ENCODE peak calls at places on chromosomes 5 and 9, in four cellular contexts. C, D, M and S are unnamed samples.

GRCh38 chr5:4295663-4296339 is 700.2 kb downstream of the IRX1 start:
- DNase-seq in C (no peak), D (no peak), M (no peak), S (no peak)

GRCh38 chr9:121463026-121463827 is 36.4 kb downstream of the GGTA1 start:
- DNase-seq in C (no peak), D (peak), M (no peak), S (peak)

GRCh38 chr9:93288891-93289883 is 105.2 kb downstream of the WNK2 start:
- DNase-seq in C (no peak), D (no peak), M (no peak), S (peak)

GRCh38 chr9:122360891-122361290 is 9.9 kb upstream of the PTGS1 start:
- DNase-seq in C (no peak), D (no peak), M (no peak), S (no peak)

GRCh38 chr5:148569948-148570347 is 84.4 kb downstream of the HTR4 start:
- DNase-seq in C (no peak), D (no peak), M (no peak), S (no peak)

GRCh38 chr9:15349892-15350761 is 43.1 kb upstream of the TTC39B start:
- DNase-seq in C (peak), D (peak), M (no peak), S (no peak)

GRCh38 chr5:147303976-147304375 is 69.2 kb downstream of the STK32A start:
- DNase-seq in C (no peak), D (no peak), M (no peak), S (no peak)

GRCh38 chr9:9174358-9174757 is 1374.8 kb upstream of the DMAC1 start:
- DNase-seq in C (no peak), D (no peak), M (no peak), S (no peak)

GRCh38 chr9:130943780-130944179 is 4.7 kb upstream of the FIBCD1 start:
- DNase-seq in C (no peak), D (no peak), M (no peak), S (no peak)

GRCh38 chr5:3595102-3595961 is at the start of gene IRX1:
- DNase-seq in C (no peak), D (no peak), M (no peak), S (no peak)

GRCh38 chr5:178207917-178208280 is 3.6 kb downstream of the HNRNPAB start:
- DNase-seq in C (no peak), D (no peak), M (no peak), S (no peak)

GRCh38 chr9:16888594-16888993 is 18.1 kb upstream of the BNC2 start:
- DNase-seq in C (no peak), D (no peak), M (no peak), S (no peak)

GRCh38 chr5:150619359-150620230 is 20.9 kb upstream of the SYNPO start:
- DNase-seq in C (no peak), D (no peak), M (no peak), S (no peak)

GRCh38 chr5:173451031-173451430 is 122.8 kb upstream of the STC2 start:
- DNase-seq in C (no peak), D (no peak), M (no peak), S (no peak)

GRCh38 chr9:114171500-114171899 is 16.2 kb downstream of the COL27A1 start:
- DNase-seq in C (no peak), D (no peak), M (no peak), S (no peak)

GRCh38 chr5:544675-545330 is 20.6 kb upstream of the SLC9A3 start:
- DNase-seq in C (no peak), D (no peak), M (no peak), S (no peak)

GRCh38 chr5:100644776-100645175 is 109.6 kb downstream of the FAM174A start:
- DNase-seq in C (no peak), D (no peak), M (no peak), S (no peak)

GRCh38 chr9:107273634-107274033 is 9.4 kb upstream of the RAD23B start:
- DNase-seq in C (no peak), D (no peak), M (no peak), S (no peak)

GRCh38 chr9:133171161-133171955 is 7.6 kb upstream of the GBGT1 start:
- DNase-seq in C (no peak), D (no peak), M (no peak), S (no peak)

GRCh38 chr5:71986101-71986500 is 121.2 kb upstream of the MAP1B start:
- DNase-seq in C (no peak), D (no peak), M (no peak), S (no peak)

GRCh38 chr5:15105799-15106393 is 234.3 kb upstream of the ANKH start:
- DNase-seq in C (peak), D (peak), M (no peak), S (peak)

GRCh38 chr9:97555164-97555563 is 53.7 kb downstream of the TMOD1 start:
- DNase-seq in C (no peak), D (no peak), M (no peak), S (no peak)

GRCh38 chr9:78103971-78104433 is 72.4 kb upstream of the GNAQ start:
- DNase-seq in C (no peak), D (no peak), M (no peak), S (no peak)

GRCh38 chr5:16934669-16935068 is 1.4 kb downstream of the MYO10 start:
- DNase-seq in C (no peak), D (no peak), M (no peak), S (no peak)